ENCODE peak calls at places on chromosomes 7 and 10, in five cellular contexts. G is A549, C is K562, F is H1, U is HepG2. P is an unnamed sample.

GRCh38 chr10:27240891-27241639 is 468 bp upstream of the ACBD5 start:
- DNase-seq in G (no peak), C (peak), F (no peak), U (no peak), P (no peak)

GRCh38 chr10:125687507-125688185 is 4.7 kb upstream of the TEX36 start:
- DNase-seq in G (no peak), C (no peak), F (no peak), U (no peak), P (no peak)

GRCh38 chr10:132722391-132722790 is 63.6 kb downstream of the NKX6-2 start:
- DNase-seq in G (no peak), C (no peak), F (no peak), U (no peak), P (no peak)

GRCh38 chr10:129877773-129878371 is 86.2 kb downstream of the EBF3 start:
- DNase-seq in G (no peak), C (peak), F (no peak), U (peak), P (no peak)

GRCh38 chr7:22219036-22219435 is 137.9 kb downstream of the RAPGEF5 start:
- DNase-seq in G (no peak), C (no peak), F (no peak), U (no peak), P (no peak)

GRCh38 chr10:115653473-115653872 is 560.3 kb downstream of the ATRNL1 start:
- DNase-seq in G (no peak), C (no peak), F (no peak), U (peak), P (no peak)

GRCh38 chr10:77832243-77832642 is 94.3 kb downstream of the DLG5 start:
- DNase-seq in G (no peak), C (no peak), F (no peak), U (no peak), P (no peak)

GRCh38 chr10:28939352-28940157 is 262.2 kb downstream of the BAMBI start:
- DNase-seq in G (peak), C (peak), F (peak), U (peak), P (peak)

GRCh38 chr7:25846722-25847121 is 305.3 kb upstream of the NFE2L3 start:
- DNase-seq in G (no peak), C (no peak), F (no peak), U (no peak), P (peak)

GRCh38 chr10:46031648-46032532 is 1.5 kb upstream of the NCOA4 start:
- DNase-seq in G (no peak), C (peak), F (no peak), U (peak), P (no peak)

GRCh38 chr10:84424731-84425165 is 96.4 kb downstream of the CCSER2 start:
- DNase-seq in G (no peak), C (no peak), F (no peak), U (peak), P (peak)

GRCh38 chr10:110509560-110509959 is 11.9 kb downstream of the DUSP5 start:
- DNase-seq in G (no peak), C (no peak), F (no peak), U (no peak), P (no peak)

GRCh38 chr10:132993271-132994260 is 51.2 kb upstream of the CFAP46 start:
- DNase-seq in G (no peak), C (no peak), F (no peak), U (no peak), P (no peak)

GRCh38 chr7:150846291-150847115 is 5.8 kb upstream of the AOC1 start:
- DNase-seq in G (no peak), C (no peak), F (no peak), U (no peak), P (no peak)

GRCh38 chr10:112663181-112663879 is 216.3 kb downstream of the VTI1A start:
- DNase-seq in G (peak), C (no peak), F (no peak), U (peak), P (peak)

GRCh38 chr10:97399843-97400545 is 1.1 kb downstream of the RRP12 start:
- DNase-seq in G (peak), C (peak), F (no peak), U (peak), P (peak)

GRCh38 chr10:16367899-16368298 is 68.9 kb upstream of the PTER start:
- DNase-seq in G (no peak), C (no peak), F (no peak), U (no peak), P (no peak)

GRCh38 chr10:10642741-10643280 is 374.9 kb upstream of the CELF2 start:
- DNase-seq in G (no peak), C (no peak), F (no peak), U (no peak), P (peak)

GRCh38 chr7:128041203-128041602 is 10.0 kb upstream of the LRRC4 start:
- DNase-seq in G (no peak), C (no peak), F (no peak), U (no peak), P (peak)

GRCh38 chr7:15439853-15440252 is 122.0 kb downstream of the AGMO start:
- DNase-seq in G (no peak), C (no peak), F (no peak), U (no peak), P (no peak)

GRCh38 chr7:151374726-151375125 is 33.1 kb downstream of the NUB1 start:
- DNase-seq in G (no peak), C (no peak), F (no peak), U (no peak), P (no peak)

GRCh38 chr10:72953687-72954086 is 919 bp downstream of the PLA2G12B start:
- DNase-seq in G (no peak), C (no peak), F (no peak), U (peak), P (no peak)

GRCh38 chr7:100585511-100586265 is at the start of gene LRCH4:
- DNase-seq in G (peak), C (peak), F (no peak), U (no peak), P (no peak)

GRCh38 chr10:12480440-12480839 is 131.1 kb downstream of the CAMK1D start:
- DNase-seq in G (no peak), C (no peak), F (no peak), U (no peak), P (no peak)

GRCh38 chr10:47184724-47185330 is 115.2 kb upstream of the GDF10 start:
- DNase-seq in G (no peak), C (no peak), F (no peak), U (no peak), P (no peak)

GRCh38 chr10:69730251-69731156 is 71.2 kb upstream of the COL13A1 start:
- DNase-seq in G (no peak), C (no peak), F (no peak), U (no peak), P (peak)

GRCh38 chr10:116947838-116948529 is 57.0 kb downstream of the SHTN1 start:
- DNase-seq in G (peak), C (no peak), F (no peak), U (peak), P (peak)

GRCh38 chr7:30727061-30727945 is 24.6 kb upstream of the INMT start:
- DNase-seq in G (no peak), C (no peak), F (no peak), U (no peak), P (peak)

GRCh38 chr10:18140149-18140956 is at the start of gene CACNB2:
- DNase-seq in G (no peak), C (no peak), F (no peak), U (peak), P (peak)

GRCh38 chr10:57891201-57892006 is 376.3 kb downstream of the IPMK start:
- DNase-seq in G (no peak), C (no peak), F (no peak), U (no peak), P (no peak)

GRCh38 chr10:22737587-22737986 is 23.2 kb upstream of the PIP4K2A start:
- DNase-seq in G (no peak), C (peak), F (no peak), U (no peak), P (peak)
- TF ChIP-seq MAFK in G (peak), C (peak), F (no peak), U (peak), P (no peak)

DNA sequence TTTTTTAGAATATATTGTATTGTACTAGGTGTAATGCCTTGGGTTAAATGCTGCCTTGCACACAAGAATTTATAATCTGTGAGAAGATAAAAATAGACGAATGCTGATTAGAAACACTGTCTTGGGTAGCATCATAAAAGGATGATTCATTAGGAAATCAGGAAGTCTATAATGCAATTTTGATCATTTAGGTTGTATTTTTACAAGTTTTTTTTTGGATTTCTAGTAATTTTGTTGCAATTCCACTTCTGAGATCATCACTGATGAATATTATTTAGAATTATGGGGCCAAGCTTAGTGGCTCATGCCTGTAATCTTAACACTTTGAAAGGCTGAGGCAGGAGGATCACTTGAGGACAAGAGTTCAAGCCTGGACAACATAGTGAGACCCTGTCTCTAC is 29.6 kb downstream of the WBP1L start:
- DNase-seq in G (no peak), C (no peak), F (no peak), U (no peak), P (peak)
- TF ChIP-seq MAFK in G (no peak), C (no peak), F (no peak), U (no peak), P (no peak)

DNA sequence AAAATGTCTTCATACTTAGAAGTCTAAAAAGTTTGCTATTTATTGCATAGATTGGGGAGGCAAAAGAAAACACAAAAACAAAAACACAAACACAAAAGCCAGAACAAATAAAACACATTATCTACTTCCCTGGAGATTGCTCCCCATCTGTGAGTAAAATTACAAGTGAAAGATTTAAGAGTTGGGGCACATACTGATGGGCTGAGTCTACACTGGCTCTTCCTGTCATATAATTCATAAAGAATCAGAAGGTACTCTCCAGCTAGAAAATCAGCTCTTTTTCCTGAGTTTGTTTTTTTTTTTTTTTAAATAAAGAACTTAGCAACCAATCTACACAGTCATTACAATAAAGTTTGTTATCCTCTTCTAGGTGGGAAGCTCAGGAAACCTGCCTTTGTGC is 192.4 kb upstream of the LRRN3 start:
- DNase-seq in G (no peak), C (no peak), F (no peak), U (no peak), P (peak)
- TF ChIP-seq MAFK in G (no peak), C (no peak), F (no peak), U (no peak), P (no peak)

GRCh38 chr7:139915864-139916716 is 87.0 kb downstream of the TBXAS1 start:
- DNase-seq in G (peak), C (peak), F (no peak), U (no peak), P (peak)
- TF ChIP-seq MAFK in G (peak), C (peak), F (no peak), U (peak), P (peak)

DNA sequence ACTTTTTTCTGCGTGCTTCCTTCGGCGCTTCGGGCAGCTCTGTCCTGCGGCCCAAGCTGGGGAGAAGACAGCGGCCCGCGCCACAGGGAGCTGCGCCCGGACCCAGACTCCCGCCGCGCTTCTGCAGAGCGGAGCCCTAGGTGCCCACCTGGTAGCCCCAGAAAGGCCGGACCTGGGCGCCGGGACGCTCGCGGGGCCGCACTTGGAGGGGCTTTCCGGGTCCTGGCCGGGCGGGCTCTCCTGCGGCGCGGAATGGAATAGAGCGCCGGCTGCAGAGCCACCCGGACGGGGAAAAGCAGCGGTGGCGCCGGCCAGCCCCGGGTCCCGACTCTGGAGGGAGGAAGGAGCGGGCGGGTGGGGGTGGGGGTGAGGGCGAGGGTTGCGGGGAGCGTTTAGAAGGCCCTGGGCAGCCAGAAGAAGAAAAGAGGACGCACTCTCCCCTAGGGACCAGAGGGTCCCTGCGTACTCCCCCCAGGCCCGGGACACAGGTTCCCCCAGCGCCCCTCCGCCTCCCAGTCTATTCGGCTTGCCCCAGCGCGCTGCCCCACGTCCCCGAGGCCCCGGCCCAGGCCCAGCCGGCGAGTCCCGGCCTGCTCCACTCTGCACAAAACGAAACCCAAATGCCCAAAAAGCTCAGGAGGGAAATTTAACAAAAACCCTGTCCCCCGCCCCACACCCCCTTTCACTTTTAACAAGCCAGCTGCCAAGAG is 4.5 kb downstream of the ZNF503 start:
- DNase-seq in G (no peak), C (no peak), F (no peak), U (no peak), P (no peak)
- TF ChIP-seq MAFK in G (no peak), C (no peak), F (no peak), U (no peak), P (no peak)

DNA sequence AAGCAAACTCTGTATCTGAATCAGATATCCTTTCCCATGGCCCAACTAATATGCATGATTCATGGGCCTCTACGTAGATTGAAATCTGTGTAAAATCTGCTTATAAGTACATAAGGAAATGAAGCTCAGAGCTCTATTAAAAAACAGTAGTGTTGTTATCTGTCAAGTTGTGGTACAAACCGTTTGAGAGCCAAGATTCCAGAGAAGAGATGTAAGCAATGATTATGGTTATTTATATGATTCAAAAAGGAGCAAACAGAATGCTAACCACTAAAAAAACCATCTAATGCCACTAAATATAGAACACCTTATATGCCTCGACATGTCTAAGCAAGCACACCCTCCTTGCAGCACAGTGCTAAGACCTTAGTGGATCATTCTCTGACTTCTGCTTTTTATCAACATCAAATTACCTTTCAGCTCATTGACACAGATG is 26.6 kb downstream of the RPP38 start:
- DNase-seq in G (no peak), C (no peak), F (no peak), U (no peak), P (peak)
- TF ChIP-seq MAFK in G (no peak), C (no peak), F (no peak), U (no peak), P (no peak)

P was measured in IMR-90.